ENCODE peak calls at places on chromosomes 16 and 17, in five cellular contexts. M is fibroblast of pulmonary artery, U is ascending aorta, T is Calu3, Z is mucosa of gallbladder. I is an unnamed sample.

GRCh38 chr17:50219345-50219744 is 17.9 kb upstream of the COL1A1 start:
- DNase-seq in T (peak), Z (no peak), M (peak), U (no peak), I (no peak)

GRCh38 chr16:77171750-77172635 is 19.0 kb upstream of the MON1B start:
- DNase-seq in M (peak), Z (peak), U (no peak), T (peak), I (peak)

GRCh38 chr17:68694791-68695485 is 93.8 kb upstream of the FAM20A start:
- DNase-seq in M (peak), Z (no peak), T (no peak), U (no peak), I (no peak)

GRCh38 chr16:50306287-50306686 is 39.9 kb downstream of the ADCY7 start:
- DNase-seq in U (peak), Z (no peak), T (no peak), M (no peak), I (no peak)

GRCh38 chr16:75097941-75098897 is 18.4 kb downstream of the LDHD start:
- DNase-seq in T (no peak), U (no peak), M (no peak), Z (no peak), I (no peak)

GRCh38 chr17:50195196-50195865 is 6.1 kb downstream of the COL1A1 start:
- DNase-seq in M (no peak), Z (no peak), T (no peak), U (no peak), I (no peak)

GRCh38 chr16:69311115-69311532 is at the start of gene VPS4A:
- DNase-seq in T (peak), U (peak), M (peak), Z (peak), I (peak)

GRCh38 chr17:37358830-37359681 is 16.7 kb upstream of the C17orf78 start:
- DNase-seq in Z (peak), U (peak), T (peak), M (peak), I (peak)

GRCh38 chr17:2138318-2138717 is 83.4 kb downstream of the HIC1 start:
- DNase-seq in M (peak), T (no peak), U (no peak), Z (no peak), I (peak)

GRCh38 chr16:27817038-27817437 is 246.5 kb downstream of the GSG1L start:
- DNase-seq in Z (no peak), T (no peak), M (no peak), U (no peak), I (no peak)

GRCh38 chr16:86363057-86363490 is 147.3 kb upstream of the FOXF1 start:
- DNase-seq in M (peak), Z (no peak), U (no peak), T (no peak), I (no peak)

GRCh38 chr17:72467841-72468653 is 347.2 kb downstream of the SOX9 start:
- DNase-seq in T (no peak), Z (no peak), U (no peak), M (peak), I (no peak)

GRCh38 chr17:40490289-40490853 is 11.1 kb downstream of the TNS4 start:
- DNase-seq in M (peak), U (no peak), Z (peak), T (no peak), I (peak)

GRCh38 chr17:6492892-6493674 is 48.8 kb downstream of the PIMREG start:
- DNase-seq in M (no peak), U (no peak), Z (no peak), T (no peak), I (no peak)

GRCh38 chr16:46583036-46583435 is 38.1 kb downstream of the SHCBP1 start:
- DNase-seq in U (no peak), Z (no peak), T (no peak), M (no peak), I (no peak)

GRCh38 chr17:33021731-33022408 is 30.2 kb downstream of the SPACA3 start:
- DNase-seq in U (no peak), Z (no peak), T (no peak), M (peak), I (peak)